ENCODE peak calls at places on chromosomes 11 and 22, in nine cellular contexts. One of them, this sample, is unnamed.

GRCh38 chr11:15493066-15493465 is 378.3 kb downstream of the INSC start:
- DNase-seq in T-cell: no peak
- DNase-seq in DMS153: no peak
- DNase-seq in stimulated activated CD4-positive, alpha-beta T cell treated with anti-CD3 and anti-CD28 coated beads, Interleukin-2, amount 100 ng/mL, for 48 hours: no peak
- DNase-seq in neural crest cell: no peak
- DNase-seq in endothelial cell: no peak
- DNase-seq in OCI-LY7: no peak
- DNase-seq in activated T-cell treated with anti-CD3 and anti-CD28 coated beads for 1 hour: no peak
- DNase-seq in tibial artery: no peak
- DNase-seq in this sample: no peak

GRCh38 chr11:14374922-14375630 is 16.1 kb upstream of the RRAS2 start:
- DNase-seq in T-cell: no peak
- DNase-seq in DMS153: no peak
- DNase-seq in stimulated activated CD4-positive, alpha-beta T cell treated with anti-CD3 and anti-CD28 coated beads, Interleukin-2, amount 100 ng/mL, for 48 hours: no peak
- DNase-seq in neural crest cell: no peak
- DNase-seq in endothelial cell: no peak
- DNase-seq in OCI-LY7: no peak
- DNase-seq in activated T-cell treated with anti-CD3 and anti-CD28 coated beads for 1 hour: no peak
- DNase-seq in tibial artery: no peak
- DNase-seq in this sample: no peak

GRCh38 chr11:120511804-120512726 is 517 bp downstream of the GRIK4 start:
- DNase-seq in T-cell: no peak
- DNase-seq in DMS153: no peak
- DNase-seq in stimulated activated CD4-positive, alpha-beta T cell treated with anti-CD3 and anti-CD28 coated beads, Interleukin-2, amount 100 ng/mL, for 48 hours: no peak
- DNase-seq in neural crest cell: no peak
- DNase-seq in endothelial cell: no peak
- DNase-seq in OCI-LY7: no peak
- DNase-seq in activated T-cell treated with anti-CD3 and anti-CD28 coated beads for 1 hour: no peak
- DNase-seq in tibial artery: no peak
- DNase-seq in this sample: peak

GRCh38 chr11:18324381-18324780 is 2.0 kb downstream of the GTF2H1 start:
- DNase-seq in T-cell: no peak
- DNase-seq in DMS153: no peak
- DNase-seq in stimulated activated CD4-positive, alpha-beta T cell treated with anti-CD3 and anti-CD28 coated beads, Interleukin-2, amount 100 ng/mL, for 48 hours: no peak
- DNase-seq in neural crest cell: no peak
- DNase-seq in endothelial cell: no peak
- DNase-seq in OCI-LY7: peak
- DNase-seq in activated T-cell treated with anti-CD3 and anti-CD28 coated beads for 1 hour: no peak
- DNase-seq in tibial artery: no peak
- DNase-seq in this sample: no peak

GRCh38 chr11:78929906-78930220 is 355.2 kb upstream of the NARS2 start:
- DNase-seq in T-cell: no peak
- DNase-seq in DMS153: no peak
- DNase-seq in stimulated activated CD4-positive, alpha-beta T cell treated with anti-CD3 and anti-CD28 coated beads, Interleukin-2, amount 100 ng/mL, for 48 hours: no peak
- DNase-seq in neural crest cell: no peak
- DNase-seq in endothelial cell: no peak
- DNase-seq in OCI-LY7: no peak
- DNase-seq in activated T-cell treated with anti-CD3 and anti-CD28 coated beads for 1 hour: no peak
- DNase-seq in tibial artery: no peak
- DNase-seq in this sample: no peak

GRCh38 chr11:76209956-76210885 is 3.9 kb upstream of the WNT11 start:
- DNase-seq in T-cell: no peak
- DNase-seq in DMS153: peak
- DNase-seq in stimulated activated CD4-positive, alpha-beta T cell treated with anti-CD3 and anti-CD28 coated beads, Interleukin-2, amount 100 ng/mL, for 48 hours: no peak
- DNase-seq in neural crest cell: peak
- DNase-seq in endothelial cell: peak
- DNase-seq in OCI-LY7: no peak
- DNase-seq in activated T-cell treated with anti-CD3 and anti-CD28 coated beads for 1 hour: no peak
- DNase-seq in tibial artery: peak
- DNase-seq in this sample: no peak

GRCh38 chr11:114348200-114349191 is 51.8 kb downstream of the C11orf71 start:
- DNase-seq in T-cell: peak
- DNase-seq in DMS153: no peak
- DNase-seq in stimulated activated CD4-positive, alpha-beta T cell treated with anti-CD3 and anti-CD28 coated beads, Interleukin-2, amount 100 ng/mL, for 48 hours: peak
- DNase-seq in neural crest cell: peak
- DNase-seq in endothelial cell: peak
- DNase-seq in OCI-LY7: peak
- DNase-seq in activated T-cell treated with anti-CD3 and anti-CD28 coated beads for 1 hour: peak
- DNase-seq in tibial artery: peak
- DNase-seq in this sample: no peak

GRCh38 chr11:71095294-71095850 is 157.0 kb downstream of the SHANK2 start:
- DNase-seq in T-cell: no peak
- DNase-seq in DMS153: no peak
- DNase-seq in stimulated activated CD4-positive, alpha-beta T cell treated with anti-CD3 and anti-CD28 coated beads, Interleukin-2, amount 100 ng/mL, for 48 hours: no peak
- DNase-seq in neural crest cell: no peak
- DNase-seq in endothelial cell: no peak
- DNase-seq in OCI-LY7: no peak
- DNase-seq in activated T-cell treated with anti-CD3 and anti-CD28 coated beads for 1 hour: no peak
- DNase-seq in tibial artery: no peak
- DNase-seq in this sample: no peak

GRCh38 chr11:19923631-19924030 is 211.0 kb downstream of the NAV2 start:
- DNase-seq in T-cell: no peak
- DNase-seq in DMS153: no peak
- DNase-seq in stimulated activated CD4-positive, alpha-beta T cell treated with anti-CD3 and anti-CD28 coated beads, Interleukin-2, amount 100 ng/mL, for 48 hours: no peak
- DNase-seq in neural crest cell: no peak
- DNase-seq in endothelial cell: no peak
- DNase-seq in OCI-LY7: no peak
- DNase-seq in activated T-cell treated with anti-CD3 and anti-CD28 coated beads for 1 hour: no peak
- DNase-seq in tibial artery: no peak
- DNase-seq in this sample: no peak

GRCh38 chr11:11125618-11126017 is 227.4 kb downstream of the CSNK2A3 start:
- DNase-seq in T-cell: no peak
- DNase-seq in DMS153: no peak
- DNase-seq in stimulated activated CD4-positive, alpha-beta T cell treated with anti-CD3 and anti-CD28 coated beads, Interleukin-2, amount 100 ng/mL, for 48 hours: no peak
- DNase-seq in neural crest cell: no peak
- DNase-seq in endothelial cell: no peak
- DNase-seq in OCI-LY7: no peak
- DNase-seq in activated T-cell treated with anti-CD3 and anti-CD28 coated beads for 1 hour: no peak
- DNase-seq in tibial artery: no peak
- DNase-seq in this sample: no peak

GRCh38 chr11:22433066-22433450 is 94.9 kb downstream of the SLC17A6 start:
- DNase-seq in T-cell: no peak
- DNase-seq in DMS153: no peak
- DNase-seq in stimulated activated CD4-positive, alpha-beta T cell treated with anti-CD3 and anti-CD28 coated beads, Interleukin-2, amount 100 ng/mL, for 48 hours: no peak
- DNase-seq in neural crest cell: no peak
- DNase-seq in endothelial cell: no peak
- DNase-seq in OCI-LY7: no peak
- DNase-seq in activated T-cell treated with anti-CD3 and anti-CD28 coated beads for 1 hour: no peak
- DNase-seq in tibial artery: no peak
- DNase-seq in this sample: no peak

GRCh38 chr22:24325105-24325757 is 54.6 kb downstream of the SPECC1L start:
- DNase-seq in T-cell: peak
- DNase-seq in DMS153: peak
- DNase-seq in stimulated activated CD4-positive, alpha-beta T cell treated with anti-CD3 and anti-CD28 coated beads, Interleukin-2, amount 100 ng/mL, for 48 hours: no peak
- DNase-seq in neural crest cell: no peak
- DNase-seq in endothelial cell: no peak
- DNase-seq in OCI-LY7: peak
- DNase-seq in activated T-cell treated with anti-CD3 and anti-CD28 coated beads for 1 hour: no peak
- DNase-seq in tibial artery: no peak
- DNase-seq in this sample: no peak

GRCh38 chr22:50118557-50119168 is 28.9 kb downstream of the MOV10L1 start:
- DNase-seq in T-cell: no peak
- DNase-seq in DMS153: no peak
- DNase-seq in stimulated activated CD4-positive, alpha-beta T cell treated with anti-CD3 and anti-CD28 coated beads, Interleukin-2, amount 100 ng/mL, for 48 hours: no peak
- DNase-seq in neural crest cell: no peak
- DNase-seq in endothelial cell: no peak
- DNase-seq in OCI-LY7: no peak
- DNase-seq in activated T-cell treated with anti-CD3 and anti-CD28 coated beads for 1 hour: no peak
- DNase-seq in tibial artery: no peak
- DNase-seq in this sample: peak

GRCh38 chr11:11810764-11811726 is 30.7 kb upstream of the USP47 start:
- DNase-seq in T-cell: no peak
- DNase-seq in DMS153: no peak
- DNase-seq in stimulated activated CD4-positive, alpha-beta T cell treated with anti-CD3 and anti-CD28 coated beads, Interleukin-2, amount 100 ng/mL, for 48 hours: no peak
- DNase-seq in neural crest cell: no peak
- DNase-seq in endothelial cell: no peak
- DNase-seq in OCI-LY7: no peak
- DNase-seq in activated T-cell treated with anti-CD3 and anti-CD28 coated beads for 1 hour: no peak
- DNase-seq in tibial artery: no peak
- DNase-seq in this sample: no peak